ENCODE peak calls at places on chromosome 1, in four cellular contexts. E is IMR-90, X is A549, F is H1. N is an unnamed sample.

GRCh38 chr1:34373912-34374311 is 197.2 kb downstream of the C1orf94 start:
- DNase-seq in E (no peak), X (no peak), F (no peak), N (no peak)

GRCh38 chr1:42971848-42972291 is 13.2 kb upstream of the SLC2A1 start:
- DNase-seq in E (peak; percentile 94), X (no peak), F (no peak), N (no peak)

GRCh38 chr1:96364576-96364975 is 357.0 kb upstream of the PTBP2 start:
- DNase-seq in E (peak; percentile 80), X (no peak), F (no peak), N (no peak)

GRCh38 chr1:198267921-198268320 is 111.1 kb downstream of the NEK7 start:
- DNase-seq in E (peak; percentile 86), X (no peak), F (no peak), N (no peak)

GRCh38 chr1:95953668-95954067 is 719.7 kb downstream of the RWDD3 start:
- DNase-seq in E (no peak), X (no peak), F (no peak), N (no peak)

GRCh38 chr1:229018674-229019295 is 252.1 kb upstream of the RAB4A start:
- DNase-seq in E (no peak), X (no peak), F (no peak), N (no peak)

GRCh38 chr1:97006044-97006676 is 284.6 kb downstream of the PTBP2 start:
- DNase-seq in E (peak; percentile 84), X (no peak), F (no peak), N (no peak)

GRCh38 chr1:9835758-9836631 is 12.2 kb upstream of the CLSTN1 start:
- DNase-seq in E (peak; percentile 13), X (no peak), F (no peak), N (peak; percentile 12)

GRCh38 chr1:89622895-89623294 is 10.0 kb upstream of the LRRC8C start:
- DNase-seq in E (peak; percentile 38), X (peak; percentile 25), F (no peak), N (peak; percentile 34)

GRCh38 chr1:246012271-246012854 is 494.7 kb downstream of the SMYD3 start:
- DNase-seq in E (peak; percentile 51), X (peak; percentile 42), F (no peak), N (peak; percentile 62)

GRCh38 chr1:81681570-81681969 is 119.2 kb upstream of the ADGRL2 start:
- DNase-seq in E (peak; percentile 47), X (no peak), F (no peak), N (no peak)

GRCh38 chr1:198830397-198830796 is 191.6 kb downstream of the PTPRC start:
- DNase-seq in E (no peak), X (no peak), F (no peak), N (no peak)

GRCh38 chr1:101298663-101299062 is 61.8 kb downstream of the S1PR1 start:
- DNase-seq in E (no peak), X (no peak), F (no peak), N (no peak)

GRCh38 chr1:184480711-184481110 is 93.9 kb downstream of the C1orf21 start:
- DNase-seq in E (no peak), X (no peak), F (peak; percentile 34), N (no peak)

GRCh38 chr1:155179107-155180031 is 5.7 kb downstream of the TRIM46 start:
- DNase-seq in E (no peak), X (no peak), F (no peak), N (no peak)

GRCh38 chr1:239125888-239126287 is 260.5 kb upstream of the CHRM3 start:
- DNase-seq in E (no peak), X (no peak), F (no peak), N (no peak)

GRCh38 chr1:239123243-239123642 is 263.1 kb upstream of the CHRM3 start:
- DNase-seq in E (no peak), X (peak; percentile 1), F (no peak), N (no peak)

GRCh38 chr1:239126881-239127280 is 259.5 kb upstream of the CHRM3 start:
- DNase-seq in E (no peak), X (no peak), F (no peak), N (no peak)

GRCh38 chr1:239125027-239125426 is 261.3 kb upstream of the CHRM3 start:
- DNase-seq in E (no peak), X (no peak), F (peak; percentile 23), N (no peak)
- TF ChIP-seq MAFK in E (no peak), X (no peak), F (no peak), N (no peak)

DNA sequence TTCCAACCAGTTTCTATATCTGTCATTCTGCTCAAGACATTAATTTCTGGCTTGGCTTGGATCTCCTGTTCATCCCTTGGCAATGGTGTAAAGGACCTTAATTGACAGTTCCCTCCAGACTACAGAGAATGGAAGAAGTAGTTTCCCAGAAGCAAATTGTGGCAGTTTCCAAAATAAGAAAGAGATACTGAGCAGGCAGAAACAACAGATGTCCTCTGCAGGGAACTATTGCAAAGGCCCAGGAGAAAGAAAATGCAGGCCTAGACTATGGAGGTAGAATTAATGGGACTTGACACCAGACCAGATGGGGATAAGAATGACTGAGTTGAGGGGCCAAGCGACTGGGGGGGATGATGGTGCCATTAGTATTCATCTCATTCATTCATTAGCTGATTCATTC is 6.2 kb upstream of the AK2 start:
- DNase-seq in E (no peak), X (no peak), F (no peak), N (no peak)
- TF ChIP-seq MAFK in E (no peak), X (no peak), F (no peak), N (no peak)

DNA sequence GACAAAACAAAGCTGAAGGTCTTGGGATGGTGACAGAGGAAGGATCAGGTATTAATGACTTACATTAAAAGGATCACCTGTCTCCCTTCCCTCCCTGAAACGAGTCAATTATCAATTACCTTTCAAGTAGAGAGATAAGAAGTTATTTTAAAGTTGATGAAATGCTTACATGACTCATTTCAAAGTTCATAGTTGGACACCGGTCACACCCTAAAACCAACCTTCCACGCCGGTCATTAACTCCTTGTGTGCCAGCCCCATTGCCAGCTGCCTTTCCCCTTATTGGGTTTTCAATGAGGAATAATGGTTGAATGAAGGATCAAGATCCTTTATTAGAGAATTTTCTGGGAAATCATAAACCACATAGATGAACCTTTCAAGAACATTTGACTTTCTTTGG is 129.7 kb downstream of the ZP4 start:
- DNase-seq in E (no peak), X (no peak), F (no peak), N (no peak)
- TF ChIP-seq MAFK in E (no peak), X (no peak), F (no peak), N (no peak)

DNA sequence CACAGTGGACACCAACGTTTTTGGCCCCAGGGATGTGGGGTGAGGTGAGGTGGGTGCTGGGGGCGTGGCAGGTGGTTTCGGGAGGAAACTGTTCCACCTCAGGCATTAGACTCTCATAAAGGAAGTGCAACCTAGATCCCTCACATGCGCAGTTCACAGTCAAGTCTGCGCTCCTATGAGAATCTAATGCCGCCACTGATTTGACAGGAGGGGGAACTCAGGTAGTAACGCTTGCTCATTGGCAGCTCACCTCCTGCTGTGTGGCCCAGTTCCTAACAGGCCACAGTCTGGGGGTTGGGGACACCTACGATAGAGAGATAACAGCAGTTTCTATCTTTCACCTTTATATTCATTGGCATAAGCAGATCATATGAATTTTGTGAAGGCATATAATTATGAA is 347.1 kb downstream of the VAV3 start:
- DNase-seq in E (no peak), X (no peak), F (no peak), N (no peak)
- TF ChIP-seq MAFK in E (no peak), X (no peak), F (no peak), N (no peak)

GRCh38 chr1:167118188-167118587 is 24.3 kb downstream of the STYXL2 start:
- DNase-seq in E (no peak), X (no peak), F (no peak), N (no peak)
- TF ChIP-seq MAFK in E (peak; percentile 100), X (peak; percentile 98), F (peak; percentile 100), N (peak; percentile 99)

DNA sequence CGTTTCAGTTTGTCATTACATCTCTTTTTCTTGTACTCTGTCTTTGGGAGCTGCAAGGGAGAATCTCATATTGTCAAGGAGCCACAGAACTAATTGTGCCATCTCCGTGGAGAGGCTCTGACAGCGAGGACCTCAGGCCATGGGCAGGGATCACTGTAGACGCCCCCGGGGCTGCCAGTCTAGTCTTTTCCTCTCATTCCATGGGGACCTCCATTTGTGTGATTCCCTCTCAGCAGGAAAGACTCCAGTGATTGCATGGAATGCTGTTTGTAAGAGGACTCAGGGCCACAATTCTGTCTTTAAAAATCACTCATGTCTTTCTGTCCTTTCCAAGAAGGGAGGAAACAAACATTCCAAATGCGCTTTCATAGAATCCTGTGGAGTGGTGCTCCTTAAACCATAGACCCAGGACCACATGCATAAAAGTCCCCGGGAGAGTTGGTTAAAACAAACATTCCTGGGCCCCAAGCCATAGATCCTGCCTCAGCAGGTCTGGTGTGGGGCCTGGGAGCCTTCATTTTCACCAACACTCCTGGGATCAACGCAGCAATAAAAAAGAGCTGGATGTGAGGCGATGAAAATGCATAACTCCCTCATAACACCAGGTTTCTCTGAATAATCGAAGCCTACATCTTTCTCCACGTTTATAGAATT is 104.5 kb downstream of the ZP4 start:
- DNase-seq in E (no peak), X (no peak), F (no peak), N (no peak)
- TF ChIP-seq MAFK in E (no peak), X (no peak), F (no peak), N (no peak)

GRCh38 chr1:93347319-93347899 is 1.7 kb downstream of the DR1 start:
- DNase-seq in E (no peak), X (no peak), F (no peak), N (no peak)

GRCh38 chr1:93344886-93345632 is 648 bp upstream of the DR1 start:
- DNase-seq in E (peak; percentile 20), X (no peak), F (no peak), N (no peak)

GRCh38 chr1:93348104-93348780 is 2.5 kb downstream of the DR1 start:
- DNase-seq in E (no peak), X (no peak), F (no peak), N (no peak)

GRCh38 chr1:93345633-93346471 is at the start of gene DR1:
- DNase-seq in E (peak; percentile 95), X (peak; percentile 88), F (peak; percentile 73), N (peak; percentile 94)

GRCh38 chr1:93346472-93346991 is 825 bp downstream of the DR1 start:
- DNase-seq in E (peak; percentile 21), X (peak; percentile 32), F (no peak), N (peak; percentile 39)
- TF ChIP-seq MAFK in E (no peak), X (no peak), F (no peak), N (no peak)

GRCh38 chr1:165050246-165050645 is 306.3 kb downstream of the LMX1A start:
- DNase-seq in E (no peak), X (no peak), F (no peak), N (no peak)
- TF ChIP-seq MAFK in E (no peak), X (no peak), F (no peak), N (no peak)

N was measured in K562.